ENCODE peak calls at places on chromosome 18, in four cellular contexts. One of them, this sample, is unnamed.

GRCh38 chr18:13247506-13247905 is 28.9 kb downstream of the LDLRAD4 start:
- DNase-seq in mesenchymal stem cell: no peak
- DNase-seq in stimulated activated naive B cell treated with anti-CD40 and anti-IgM and Interleukin-4, amounts not matched to agents 10 μg/mL and 1 μg/mL and 100 μg/mL, for 72 hours: no peak
- DNase-seq in posterior cingulate gyrus: no peak
- DNase-seq in this sample: no peak

GRCh38 chr18:77208969-77209368 is 40.7 kb upstream of the GALR1 start:
- DNase-seq in posterior cingulate gyrus: no peak
- DNase-seq in stimulated activated naive B cell treated with anti-CD40 and anti-IgM and Interleukin-4, amounts not matched to agents 10 μg/mL and 1 μg/mL and 100 μg/mL, for 72 hours: no peak
- DNase-seq in mesenchymal stem cell: peak
- DNase-seq in this sample: peak

GRCh38 chr18:62425465-62426190 is 97.2 kb upstream of the ZCCHC2 start:
- DNase-seq in posterior cingulate gyrus: peak
- DNase-seq in stimulated activated naive B cell treated with anti-CD40 and anti-IgM and Interleukin-4, amounts not matched to agents 10 μg/mL and 1 μg/mL and 100 μg/mL, for 72 hours: peak
- DNase-seq in mesenchymal stem cell: peak
- DNase-seq in this sample: peak

GRCh38 chr18:12391487-12392136 is 14.6 kb upstream of the AFG3L2 start:
- DNase-seq in stimulated activated naive B cell treated with anti-CD40 and anti-IgM and Interleukin-4, amounts not matched to agents 10 μg/mL and 1 μg/mL and 100 μg/mL, for 72 hours: peak
- DNase-seq in mesenchymal stem cell: peak
- DNase-seq in posterior cingulate gyrus: peak
- DNase-seq in this sample: peak

GRCh38 chr18:23114171-23114881 is 21.0 kb upstream of the CABLES1 start:
- DNase-seq in stimulated activated naive B cell treated with anti-CD40 and anti-IgM and Interleukin-4, amounts not matched to agents 10 μg/mL and 1 μg/mL and 100 μg/mL, for 72 hours: no peak
- DNase-seq in posterior cingulate gyrus: no peak
- DNase-seq in mesenchymal stem cell: peak
- DNase-seq in this sample: peak

GRCh38 chr18:326846-327245 is 59.0 kb upstream of the THOC1 start:
- DNase-seq in mesenchymal stem cell: no peak
- DNase-seq in posterior cingulate gyrus: no peak
- DNase-seq in stimulated activated naive B cell treated with anti-CD40 and anti-IgM and Interleukin-4, amounts not matched to agents 10 μg/mL and 1 μg/mL and 100 μg/mL, for 72 hours: no peak
- DNase-seq in this sample: no peak

GRCh38 chr18:58076052-58076451 is 32.0 kb downstream of the NEDD4L start:
- DNase-seq in mesenchymal stem cell: no peak
- DNase-seq in posterior cingulate gyrus: no peak
- DNase-seq in stimulated activated naive B cell treated with anti-CD40 and anti-IgM and Interleukin-4, amounts not matched to agents 10 μg/mL and 1 μg/mL and 100 μg/mL, for 72 hours: no peak
- DNase-seq in this sample: no peak

GRCh38 chr18:26322892-26323653 is 96.8 kb downstream of the TAF4B start:
- DNase-seq in stimulated activated naive B cell treated with anti-CD40 and anti-IgM and Interleukin-4, amounts not matched to agents 10 μg/mL and 1 μg/mL and 100 μg/mL, for 72 hours: no peak
- DNase-seq in mesenchymal stem cell: peak
- DNase-seq in posterior cingulate gyrus: no peak
- DNase-seq in this sample: no peak

GRCh38 chr18:62101236-62101635 is 85.6 kb downstream of the PIGN start:
- DNase-seq in posterior cingulate gyrus: no peak
- DNase-seq in stimulated activated naive B cell treated with anti-CD40 and anti-IgM and Interleukin-4, amounts not matched to agents 10 μg/mL and 1 μg/mL and 100 μg/mL, for 72 hours: no peak
- DNase-seq in mesenchymal stem cell: no peak
- DNase-seq in this sample: no peak

GRCh38 chr18:21184396-21184996 is 57.5 kb upstream of the GREB1L start:
- DNase-seq in mesenchymal stem cell: no peak
- DNase-seq in stimulated activated naive B cell treated with anti-CD40 and anti-IgM and Interleukin-4, amounts not matched to agents 10 μg/mL and 1 μg/mL and 100 μg/mL, for 72 hours: no peak
- DNase-seq in posterior cingulate gyrus: no peak
- DNase-seq in this sample: no peak

GRCh38 chr18:49608892-49609291 is 47.0 kb downstream of the LIPG start:
- DNase-seq in posterior cingulate gyrus: no peak
- DNase-seq in stimulated activated naive B cell treated with anti-CD40 and anti-IgM and Interleukin-4, amounts not matched to agents 10 μg/mL and 1 μg/mL and 100 μg/mL, for 72 hours: no peak
- DNase-seq in mesenchymal stem cell: no peak
- DNase-seq in this sample: no peak

GRCh38 chr18:44309185-44309584 is 371.5 kb upstream of the SETBP1 start:
- DNase-seq in stimulated activated naive B cell treated with anti-CD40 and anti-IgM and Interleukin-4, amounts not matched to agents 10 μg/mL and 1 μg/mL and 100 μg/mL, for 72 hours: no peak
- DNase-seq in mesenchymal stem cell: no peak
- DNase-seq in posterior cingulate gyrus: no peak
- DNase-seq in this sample: peak

GRCh38 chr18:74284501-74285004 is 7.2 kb downstream of the CYB5A start:
- DNase-seq in mesenchymal stem cell: no peak
- DNase-seq in posterior cingulate gyrus: no peak
- DNase-seq in stimulated activated naive B cell treated with anti-CD40 and anti-IgM and Interleukin-4, amounts not matched to agents 10 μg/mL and 1 μg/mL and 100 μg/mL, for 72 hours: no peak
- DNase-seq in this sample: peak

GRCh38 chr18:50158866-50159653 is 35.9 kb downstream of the MYO5B start:
- DNase-seq in mesenchymal stem cell: no peak
- DNase-seq in posterior cingulate gyrus: no peak
- DNase-seq in stimulated activated naive B cell treated with anti-CD40 and anti-IgM and Interleukin-4, amounts not matched to agents 10 μg/mL and 1 μg/mL and 100 μg/mL, for 72 hours: no peak
- DNase-seq in this sample: no peak

This sample was measured in endothelial cell of umbilical vein.